ENCODE peak calls at places on chromosomes 5 and 9, in ten cellular contexts. C is psoas muscle, O is HFF-Myc, T is WERI-Rb-1, Q is left lung, P is glomerular endothelial cell, U is HCT116, E is cardiac fibroblast, N is amygdala, A is hypothalamus. L is an unnamed sample.

GRCh38 chr5:117788596-117788995 is 1199.8 kb downstream of the DTWD2 start:
- DNase-seq in C (no peak), O (no peak), T (no peak), Q (no peak), P (no peak), U (peak), E (no peak), N (no peak), A (no peak), L (no peak)

GRCh38 chr9:78668148-78668825 is 371.4 kb downstream of the PSAT1 start:
- DNase-seq in C (no peak), O (no peak), T (no peak), Q (no peak), P (no peak), U (peak), E (no peak), N (no peak), A (no peak), L (no peak)

GRCh38 chr9:107251756-107252322 is 31.2 kb upstream of the RAD23B start:
- DNase-seq in C (peak), O (peak), T (no peak), Q (no peak), P (no peak), U (no peak), E (peak), N (no peak), A (no peak), L (no peak)

GRCh38 chr9:78046120-78046519 is 14.5 kb upstream of the GNAQ start:
- DNase-seq in C (no peak), O (no peak), T (no peak), Q (no peak), P (no peak), U (no peak), E (no peak), N (no peak), A (no peak), L (no peak)

GRCh38 chr5:80204808-80205614 is 50.8 kb downstream of the SERINC5 start:
- DNase-seq in C (no peak), O (no peak), T (no peak), Q (no peak), P (no peak), U (no peak), E (no peak), N (no peak), A (no peak), L (no peak)

GRCh38 chr5:150598046-150598445 is 42.4 kb upstream of the SYNPO start:
- DNase-seq in C (no peak), O (no peak), T (no peak), Q (no peak), P (no peak), U (no peak), E (no peak), N (no peak), A (no peak), L (peak)

GRCh38 chr5:124740991-124741583 is 5.4 kb downstream of the ZNF608 start:
- DNase-seq in C (no peak), O (peak), T (no peak), Q (no peak), P (no peak), U (no peak), E (peak), N (no peak), A (no peak), L (no peak)

GRCh38 chr5:151923865-151924264 is 786 bp downstream of the GLRA1 start:
- DNase-seq in C (no peak), O (no peak), T (peak), Q (no peak), P (no peak), U (no peak), E (peak), N (no peak), A (no peak), L (no peak)